ENCODE peak calls at places on chromosomes 11 and 22, in eight cellular contexts. U is Calu3; X is M059J; I is nephron progenitor cell; G is stimulated activated CD4-positive, alpha-beta T cell treated with anti-CD3 and anti-CD28 coated beads, Interleukin-1b, Interleukin-23, amount 100 ng/mL, for 1 hour; C is germinal center; F is NCI-H69; B is ovary. A is an unnamed sample.

GRCh38 chr22:45997077-45997774 is 20.3 kb upstream of the WNT7B start:
- DNase-seq in U (peak), X (peak), I (peak), G (no peak), C (no peak), F (peak), B (peak), A (no peak)

GRCh38 chr22:48369789-48370507 is 1457.7 kb downstream of the BRD1 start:
- DNase-seq in U (no peak), X (no peak), I (no peak), G (no peak), C (no peak), F (peak), B (peak), A (no peak)

GRCh38 chr22:30541979-30542810 is 4.3 kb downstream of the SEC14L6 start:
- DNase-seq in U (no peak), X (peak), I (peak), G (no peak), C (no peak), F (no peak), B (peak), A (no peak)

GRCh38 chr11:61701298-61701993 is 21.3 kb downstream of the DAGLA start:
- DNase-seq in U (peak), X (no peak), I (peak), G (no peak), C (no peak), F (peak), B (no peak), A (no peak)

GRCh38 chr11:66768088-66768521 is 39.1 kb upstream of the SPTBN2 start:
- DNase-seq in U (no peak), X (no peak), I (no peak), G (no peak), C (no peak), F (no peak), B (no peak), A (no peak)

GRCh38 chr11:64060861-64061444 is 25.2 kb downstream of the FLRT1 start:
- DNase-seq in U (peak), X (no peak), I (peak), G (no peak), C (peak), F (peak), B (peak), A (peak)

GRCh38 chr22:17786435-17787158 is 12.3 kb upstream of the BID start:
- DNase-seq in U (no peak), X (peak), I (peak), G (no peak), C (no peak), F (peak), B (no peak), A (no peak)

GRCh38 chr11:47572715-47573255 is 6.0 kb downstream of the KBTBD4 start:
- DNase-seq in U (no peak), X (no peak), I (no peak), G (no peak), C (no peak), F (peak), B (peak), A (no peak)

GRCh38 chr11:69605737-69606526 is 35.0 kb upstream of the CCND1 start:
- DNase-seq in U (no peak), X (no peak), I (no peak), G (no peak), C (no peak), F (no peak), B (no peak), A (no peak)

GRCh38 chr22:21966643-21967516 is 14.2 kb upstream of the PPM1F start:
- DNase-seq in U (no peak), X (no peak), I (no peak), G (no peak), C (no peak), F (no peak), B (no peak), A (no peak)

GRCh38 chr11:119168471-119169271 is at the start of gene NLRX1:
- DNase-seq in U (peak), X (peak), I (peak), G (peak), C (peak), F (peak), B (peak), A (peak)

GRCh38 chr11:35179466-35180135 is 40.6 kb downstream of the CD44 start:
- DNase-seq in U (no peak), X (peak), I (no peak), G (no peak), C (no peak), F (peak), B (no peak), A (no peak)

GRCh38 chr11:100918551-100919500 is 210.8 kb downstream of the PGR start:
- DNase-seq in U (peak), X (peak), I (no peak), G (no peak), C (no peak), F (peak), B (no peak), A (no peak)

GRCh38 chr22:25358421-25359170 is 139.2 kb downstream of the CRYBB2 start:
- DNase-seq in U (no peak), X (no peak), I (no peak), G (no peak), C (no peak), F (no peak), B (no peak), A (no peak)

GRCh38 chr11:118176400-118177134 is at the start of gene SCN2B:
- DNase-seq in U (no peak), X (no peak), I (no peak), G (no peak), C (no peak), F (no peak), B (no peak), A (no peak)

GRCh38 chr11:61007971-61008896 is 36.8 kb downstream of the CD6 start:
- DNase-seq in U (no peak), X (no peak), I (peak), G (no peak), C (no peak), F (no peak), B (peak), A (no peak)

GRCh38 chr22:35109613-35110012 is 43.7 kb downstream of the ISX start:
- DNase-seq in U (no peak), X (no peak), I (no peak), G (no peak), C (no peak), F (no peak), B (no peak), A (no peak)